ENCODE peak calls at places on chromosomes 6 and 20, in eight cellular contexts. N is IMR-90, A is left lung, G is ovary, K is body of pancreas, X is tibial nerve, C is astrocyte, J is A549. T is an unnamed sample.

GRCh38 chr20:63473555-63474449 is 1.3 kb upstream of the KCNQ2 start:
- DNase-seq in N (no peak), A (no peak), G (no peak), K (no peak), X (no peak), C (no peak), J (no peak), T (no peak)

GRCh38 chr6:64289946-64290345 is 654.3 kb downstream of the PHF3 start:
- DNase-seq in N (no peak), A (no peak), G (no peak), K (no peak), X (no peak), C (no peak), J (no peak), T (no peak)

GRCh38 chr6:53795254-53795701 is 473 bp downstream of the LRRC1 start:
- DNase-seq in N (no peak), A (peak; percentile 49), G (no peak), K (no peak), X (no peak), C (no peak), J (no peak), T (no peak)

GRCh38 chr6:110475255-110475654 is 1.2 kb downstream of the SLC22A16 start:
- DNase-seq in N (no peak), A (peak; percentile 73), G (no peak), K (no peak), X (peak; percentile 35), C (no peak), J (no peak), T (no peak)

GRCh38 chr20:46293084-46293483 is 15.2 kb downstream of the CDH22 start:
- DNase-seq in N (peak; percentile 52), A (no peak), G (no peak), K (no peak), X (no peak), C (peak; percentile 38), J (peak; percentile 31), T (peak; percentile 59)

GRCh38 chr6:168968228-168968627 is 285.4 kb downstream of the THBS2 start:
- DNase-seq in N (peak; percentile 53), A (no peak), G (no peak), K (no peak), X (peak; percentile 69), C (peak; percentile 92), J (no peak), T (peak; percentile 35)

GRCh38 chr6:40899684-40900155 is 139.3 kb downstream of the UNC5CL start:
- DNase-seq in N (no peak), A (no peak), G (no peak), K (no peak), X (no peak), C (no peak), J (no peak), T (no peak)

GRCh38 chr20:8860011-8860495 is 208.8 kb upstream of the PLCB4 start:
- DNase-seq in N (peak; percentile 98), A (no peak), G (no peak), K (no peak), X (no peak), C (peak; percentile 92), J (peak; percentile 42), T (peak; percentile 41)

GRCh38 chr6:18323935-18324707 is 59.8 kb upstream of the DEK start:
- DNase-seq in N (peak; percentile 61), A (no peak), G (no peak), K (no peak), X (peak; percentile 52), C (peak; percentile 21), J (peak; percentile 47), T (peak; percentile 62)

GRCh38 chr6:152313542-152314482 is 323.4 kb downstream of the SYNE1 start:
- DNase-seq in N (peak; percentile 85), A (no peak), G (no peak), K (no peak), X (no peak), C (peak; percentile 73), J (no peak), T (no peak)

GRCh38 chr6:88920777-88921728 is 42.4 kb downstream of the RNGTT start:
- DNase-seq in N (no peak), A (no peak), G (no peak), K (no peak), X (no peak), C (no peak), J (no peak), T (no peak)

GRCh38 chr6:12842658-12843057 is 126.1 kb downstream of the PHACTR1 start:
- DNase-seq in N (no peak), A (no peak), G (no peak), K (no peak), X (no peak), C (no peak), J (no peak), T (no peak)

GRCh38 chr6:13846841-13847240 is 32.5 kb upstream of the MCUR1 start:
- DNase-seq in N (no peak), A (no peak), G (no peak), K (no peak), X (no peak), C (no peak), J (peak; percentile 17), T (no peak)
- TF ChIP-seq CTCF in N (no peak), A (no peak), G (no peak), K (no peak), X (no peak), C (no peak), J (no peak), T (no peak)

DNA sequence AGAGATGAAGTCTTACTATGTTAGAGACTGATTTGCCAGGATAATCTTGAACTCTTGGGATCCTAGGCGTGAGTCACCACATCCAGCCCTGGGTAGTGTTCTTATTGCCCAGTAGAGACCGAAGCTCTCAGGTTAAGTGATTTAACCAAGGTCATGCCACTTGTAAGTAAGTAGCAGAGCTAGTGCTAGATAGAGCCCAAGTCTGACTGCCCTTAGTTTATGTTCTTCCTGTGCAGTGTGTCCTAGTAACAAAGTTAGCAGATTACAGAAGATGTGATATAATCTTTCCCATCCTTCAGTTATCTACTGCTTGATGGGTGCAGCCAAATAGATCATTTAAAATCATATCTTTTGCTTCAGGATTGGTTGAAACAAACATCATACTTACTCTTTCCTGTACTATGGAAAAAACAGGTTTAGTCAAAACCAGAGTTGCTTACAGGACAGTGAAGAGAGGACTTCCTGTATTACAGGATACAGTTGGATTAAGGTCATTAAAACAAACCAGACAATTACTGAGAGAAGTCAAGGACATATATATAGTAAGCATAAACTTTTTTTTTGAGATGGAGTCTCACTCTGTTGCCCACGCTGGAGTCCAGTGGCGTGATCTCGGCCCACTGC is 9.5 kb upstream of the PABPC1L start:
- DNase-seq in N (no peak), A (no peak), G (no peak), K (no peak), X (no peak), C (no peak), J (no peak), T (no peak)
- H3K27ac ChIP-seq in N (no peak overlapping the region), A (no peak overlapping the region), G (no peak overlapping the region), K (no peak overlapping the region), X (no peak overlapping the region), C (no peak overlapping the region), J (no peak overlapping the region), T (no peak overlapping the region)

DNA sequence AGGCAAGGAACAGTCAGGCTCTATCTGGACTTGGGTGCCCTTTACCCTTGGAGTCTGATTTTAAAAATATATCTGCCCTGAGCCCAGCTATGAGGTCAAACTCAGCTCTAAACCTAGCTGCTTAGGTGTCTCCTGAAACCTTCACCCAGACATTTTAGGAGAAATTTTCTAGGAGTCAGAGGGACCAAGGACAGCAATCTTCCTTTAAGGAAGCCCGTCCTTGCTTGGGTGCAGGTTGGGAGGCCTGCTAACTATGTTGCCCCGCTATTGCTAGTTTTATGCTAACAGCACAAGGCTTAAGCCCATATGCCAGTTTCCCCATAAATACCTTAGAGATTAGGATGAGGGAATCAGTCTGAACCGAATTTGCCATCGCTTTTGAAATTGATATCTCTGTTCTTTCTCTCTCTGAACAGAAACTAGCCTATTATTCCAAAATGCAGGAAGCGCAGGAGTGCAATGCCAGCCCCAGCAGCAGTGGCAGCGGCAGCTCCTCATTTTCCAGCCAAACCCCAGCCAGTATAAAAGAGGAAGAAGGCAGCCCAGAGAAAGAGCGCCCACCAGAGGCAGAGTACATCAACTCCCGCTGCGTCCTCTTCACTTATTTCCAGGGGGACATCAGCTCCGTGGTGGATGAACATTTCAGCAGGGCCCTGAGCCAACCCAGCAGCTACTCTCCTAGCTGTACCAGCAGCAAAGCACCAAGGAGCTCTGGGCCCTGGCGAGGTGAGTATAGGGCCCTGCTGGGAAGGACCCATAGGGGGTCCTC is 2.6 kb downstream of the VGLL2 start:
- DNase-seq in N (no peak), A (no peak), G (no peak), K (no peak), X (no peak), C (no peak), J (no peak), T (no peak)
- TF ChIP-seq CTCF in N (no peak), A (no peak), G (no peak), K (no peak), X (no peak), C (no peak), J (no peak), T (no peak)

DNA sequence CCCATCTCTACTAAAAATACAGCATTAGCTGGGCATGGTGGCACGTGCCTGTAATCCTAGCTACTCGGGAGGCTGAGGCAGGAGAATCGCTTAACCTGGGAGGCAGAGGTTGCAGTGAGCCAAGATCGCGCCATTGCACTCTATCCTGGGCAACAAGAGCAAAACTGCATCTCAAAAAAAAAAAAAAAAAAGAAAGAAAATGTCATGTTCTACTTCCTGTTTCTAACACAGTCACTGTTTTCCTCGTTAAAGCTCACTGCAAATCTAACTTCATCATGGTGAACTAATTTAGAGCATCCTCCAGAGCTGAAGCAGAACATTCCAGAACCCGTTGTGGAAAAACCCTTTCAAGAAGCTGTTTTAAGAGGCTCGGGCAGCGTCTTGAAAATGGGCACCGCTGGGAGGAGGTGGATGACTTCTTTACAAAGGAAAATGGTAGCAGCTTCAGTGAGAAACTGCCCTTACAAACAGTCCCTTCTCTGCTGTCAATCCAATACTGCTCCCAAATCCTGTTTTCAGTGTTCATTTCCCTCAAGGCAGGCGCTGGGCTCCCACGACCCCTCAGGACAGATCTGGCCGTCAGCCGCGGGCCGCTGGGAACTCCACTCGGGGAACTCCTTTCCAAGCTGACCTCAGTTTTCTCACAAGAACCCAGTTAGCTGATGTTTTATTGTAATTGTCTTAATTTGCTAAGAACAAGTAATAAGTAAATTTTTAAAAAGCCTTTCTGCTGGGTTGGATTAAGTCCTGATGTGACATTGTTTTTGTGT is 12.5 kb downstream of the CTSZ start:
- DNase-seq in N (no peak), A (no peak), G (no peak), K (no peak), X (no peak), C (no peak), J (no peak), T (no peak)
- H3K27ac ChIP-seq in N (no peak overlapping the region), A (no peak overlapping the region), G (no peak overlapping the region), K (no peak overlapping the region), X (no peak overlapping the region), C (no peak overlapping the region), J (no peak overlapping the region), T (peak overlapping the region; percentile 52)

T was measured in RWPE1.